ENCODE peak calls at places on chromosomes 6 and 20, in five cellular contexts. One of them, this sample, is unnamed. For H3K4me1, the result is how much of the 10 kb centered on the place peaks cover.

GRCh38 chr6:84093405-84094049 is 60.0 kb downstream of the MRAP2 start:
- DNase-seq in pancreas: no peak
- DNase-seq in psoas muscle: no peak
- DNase-seq in DND-41: no peak
- DNase-seq in GM23248: no peak
- DNase-seq in this sample: no peak

GRCh38 chr20:36548006-36548315 is 6.6 kb downstream of the MYL9 start:
- DNase-seq in DND-41: no peak
- DNase-seq in pancreas: no peak
- DNase-seq in psoas muscle: no peak
- DNase-seq in GM23248: no peak
- DNase-seq in this sample: no peak

GRCh38 chr6:131510094-131510493 is 62.9 kb upstream of the ARG1 start:
- DNase-seq in GM23248: no peak
- DNase-seq in DND-41: no peak
- DNase-seq in psoas muscle: no peak
- DNase-seq in pancreas: no peak
- DNase-seq in this sample: no peak

GRCh38 chr6:101294676-101295075 is 98.8 kb upstream of the GRIK2 start:
- DNase-seq in pancreas: no peak
- DNase-seq in GM23248: no peak
- DNase-seq in DND-41: no peak
- DNase-seq in psoas muscle: no peak
- DNase-seq in this sample: no peak

GRCh38 chr6:158655569-158656450 is 6.0 kb downstream of the SYTL3 start:
- DNase-seq in GM23248: peak
- DNase-seq in psoas muscle: peak
- DNase-seq in pancreas: no peak
- DNase-seq in DND-41: no peak
- DNase-seq in this sample: no peak

GRCh38 chr6:127110712-127111111 is 7.8 kb upstream of the RSPO3 start:
- DNase-seq in GM23248: no peak
- DNase-seq in DND-41: no peak
- DNase-seq in psoas muscle: no peak
- DNase-seq in pancreas: no peak
- DNase-seq in this sample: no peak

GRCh38 chr6:134352786-134353480 is 35.0 kb upstream of the SGK1 start:
- DNase-seq in psoas muscle: no peak
- DNase-seq in pancreas: no peak
- DNase-seq in GM23248: peak
- DNase-seq in DND-41: peak
- DNase-seq in this sample: no peak

GRCh38 chr6:142929751-142930358 is 15.1 kb downstream of the HIVEP2 start:
- DNase-seq in GM23248: peak
- DNase-seq in DND-41: no peak
- DNase-seq in pancreas: no peak
- DNase-seq in psoas muscle: no peak
- DNase-seq in this sample: no peak

GRCh38 chr20:63234693-63235398 is 859 bp upstream of the BIRC7 start:
- DNase-seq in psoas muscle: no peak
- DNase-seq in GM23248: peak
- DNase-seq in DND-41: no peak
- DNase-seq in pancreas: no peak
- DNase-seq in this sample: no peak

GRCh38 chr20:62352402-62353288 is 14.5 kb downstream of the LAMA5 start:
- DNase-seq in DND-41: no peak
- DNase-seq in pancreas: no peak
- DNase-seq in psoas muscle: peak
- DNase-seq in GM23248: no peak
- DNase-seq in this sample: no peak

GRCh38 chr20:32535953-32536823 is 48.9 kb downstream of the NOL4L start:
- DNase-seq in GM23248: peak
- DNase-seq in DND-41: peak
- DNase-seq in psoas muscle: peak
- DNase-seq in pancreas: peak
- DNase-seq in this sample: peak

GRCh38 chr6:139433647-139434419 is 59.4 kb upstream of the CITED2 start:
- DNase-seq in DND-41: no peak
- DNase-seq in pancreas: no peak
- DNase-seq in GM23248: peak
- DNase-seq in psoas muscle: no peak
- DNase-seq in this sample: no peak

GRCh38 chr6:134689177-134689576 is 260.7 kb downstream of the ALDH8A1 start:
- DNase-seq in pancreas: no peak
- DNase-seq in psoas muscle: no peak
- DNase-seq in DND-41: no peak
- DNase-seq in GM23248: no peak
- DNase-seq in this sample: no peak

GRCh38 chr6:150492941-150493340 is 106.7 kb upstream of the PLEKHG1 start:
- DNase-seq in GM23248: peak
- DNase-seq in DND-41: no peak
- DNase-seq in pancreas: no peak
- DNase-seq in psoas muscle: no peak
- DNase-seq in this sample: no peak

GRCh38 chr20:51394706-51395105 is 147.8 kb downstream of the NFATC2 start:
- DNase-seq in psoas muscle: no peak
- DNase-seq in pancreas: no peak
- DNase-seq in GM23248: no peak
- DNase-seq in DND-41: no peak
- DNase-seq in this sample: no peak

GRCh38 chr20:37282558-37282957 is 6.9 kb upstream of the MANBAL start:
- DNase-seq in DND-41: no peak
- DNase-seq in psoas muscle: no peak
- DNase-seq in GM23248: peak
- DNase-seq in pancreas: no peak
- DNase-seq in this sample: peak

GRCh38 chr20:1215386-1216170 is 10.3 kb upstream of the RAD21L1 start:
- DNase-seq in psoas muscle: no peak
- DNase-seq in DND-41: no peak
- DNase-seq in GM23248: no peak
- DNase-seq in pancreas: no peak
- DNase-seq in this sample: no peak

GRCh38 chr6:42140051-42140450 is 2.4 kb downstream of the C6orf132 start:
- DNase-seq in pancreas: peak
- DNase-seq in psoas muscle: peak
- DNase-seq in GM23248: peak
- DNase-seq in DND-41: no peak
- DNase-seq in this sample: no peak

GRCh38 chr6:24847402-24847801 is 48.7 kb upstream of the ARMH2 start:
- DNase-seq in DND-41: no peak
- DNase-seq in GM23248: no peak
- DNase-seq in pancreas: no peak
- DNase-seq in psoas muscle: no peak
- DNase-seq in this sample: no peak

GRCh38 chr6:24854077-24854670 is 55.5 kb upstream of the ARMH2 start:
- DNase-seq in psoas muscle: no peak
- DNase-seq in DND-41: no peak
- DNase-seq in pancreas: no peak
- DNase-seq in GM23248: no peak
- DNase-seq in this sample: no peak

GRCh38 chr6:24848461-24848860 is 49.7 kb upstream of the ARMH2 start:
- DNase-seq in pancreas: no peak
- DNase-seq in psoas muscle: no peak
- DNase-seq in GM23248: no peak
- DNase-seq in DND-41: no peak
- DNase-seq in this sample: no peak

GRCh38 chr6:24849713-24850112 is 51.0 kb upstream of the ARMH2 start:
- DNase-seq in DND-41: no peak
- DNase-seq in psoas muscle: no peak
- DNase-seq in pancreas: no peak
- DNase-seq in GM23248: no peak
- DNase-seq in this sample: no peak

DNA sequence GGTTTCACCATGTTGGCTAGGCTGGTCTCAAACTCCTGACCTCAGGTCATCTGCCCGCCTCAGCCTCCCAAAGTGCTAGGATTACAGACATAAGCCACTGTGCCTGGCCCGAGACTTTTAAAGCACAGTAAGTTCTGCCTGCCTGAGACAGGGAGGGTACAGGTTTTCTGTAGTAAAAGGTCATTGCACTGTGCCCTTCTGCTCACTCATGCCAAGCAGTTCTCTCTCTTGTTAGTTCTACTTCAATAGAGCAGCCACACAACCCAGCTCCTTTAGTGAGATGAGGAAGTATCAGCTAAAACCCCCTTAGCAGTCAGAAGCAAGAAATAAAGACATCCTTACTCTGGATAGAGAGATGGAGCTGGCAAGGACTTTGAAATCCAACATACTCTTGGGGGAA is 52.4 kb upstream of the ARMH2 start:
- DNase-seq in pancreas: no peak
- DNase-seq in DND-41: no peak
- DNase-seq in psoas muscle: no peak
- DNase-seq in GM23248: no peak
- DNase-seq in this sample: no peak
- H3K4me1 ChIP-seq in pancreas: under half
- H3K4me1 ChIP-seq in DND-41: under half
- H3K4me1 ChIP-seq in psoas muscle: under half
- H3K4me1 ChIP-seq in GM23248: under half
- H3K4me1 ChIP-seq in this sample: under half

DNA sequence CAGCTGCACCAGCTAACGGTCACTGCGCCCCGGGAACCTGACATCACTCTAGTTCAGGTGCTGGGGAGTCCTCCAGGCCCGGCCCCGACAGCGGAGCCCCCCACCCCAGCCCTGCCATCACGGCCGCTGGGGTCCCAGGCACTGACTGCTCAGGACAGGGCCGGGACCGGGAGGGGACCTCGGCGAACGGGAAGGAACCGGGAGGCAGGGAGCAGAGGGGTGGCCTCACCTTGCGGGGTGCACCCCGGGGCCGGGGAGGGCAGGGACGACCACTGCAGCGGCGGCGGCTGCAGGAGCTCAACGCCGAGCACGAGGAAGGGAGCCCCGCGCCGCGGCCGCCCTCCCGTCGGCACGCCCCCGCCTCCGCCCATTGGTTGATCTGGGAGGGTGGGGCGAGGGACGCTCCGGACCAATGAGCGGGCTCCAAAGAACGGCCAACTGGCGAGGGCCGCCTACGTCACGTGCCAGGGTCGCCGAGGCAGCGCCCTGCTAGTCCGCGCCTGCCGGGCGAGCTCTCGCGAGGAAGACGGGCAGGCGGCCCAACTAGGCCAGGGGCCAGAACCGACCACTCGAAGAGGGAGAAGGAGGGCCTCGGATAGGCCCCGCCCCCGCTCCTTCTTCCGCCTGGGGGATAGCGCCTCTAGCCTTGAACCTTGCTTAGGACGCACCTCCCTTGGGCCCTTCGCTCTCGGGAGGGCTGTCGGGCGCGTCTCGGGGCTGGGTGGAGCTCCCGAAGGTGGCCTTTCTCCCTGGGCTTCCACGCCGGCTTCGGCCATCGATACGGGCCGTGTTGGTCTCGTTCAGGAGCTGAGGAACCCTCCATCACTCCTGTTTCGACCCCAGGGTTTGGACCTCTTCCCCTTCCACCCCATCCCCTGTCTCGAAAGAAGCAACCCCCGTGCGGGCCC is at the start of gene ADISSP:
- DNase-seq in pancreas: peak
- DNase-seq in psoas muscle: peak
- DNase-seq in GM23248: peak
- DNase-seq in DND-41: peak
- DNase-seq in this sample: peak
- H3K4me1 ChIP-seq in pancreas: under half
- H3K4me1 ChIP-seq in psoas muscle: under half
- H3K4me1 ChIP-seq in GM23248: under half
- H3K4me1 ChIP-seq in DND-41: under half
- H3K4me1 ChIP-seq in this sample: under half

DNA sequence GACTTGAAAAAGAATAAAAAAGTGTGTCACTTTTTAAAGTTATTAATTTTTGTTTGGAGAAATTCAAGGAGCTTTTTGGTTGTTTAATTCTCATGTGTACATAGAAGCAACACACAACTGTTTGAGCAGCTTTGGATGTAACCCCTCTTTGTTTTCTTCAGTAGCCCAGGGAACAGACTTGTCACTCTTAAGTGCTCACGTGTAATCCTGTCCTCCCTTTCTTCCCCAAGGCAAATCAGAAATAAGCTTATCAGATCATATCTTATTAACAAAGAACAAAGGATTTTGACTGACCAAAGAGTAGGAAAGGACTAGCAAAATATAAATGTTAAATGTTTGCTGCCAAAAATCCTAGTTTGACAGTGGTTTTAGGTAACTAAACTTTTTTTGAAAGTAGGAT is 7.3 kb upstream of the FLRT3 start:
- DNase-seq in DND-41: no peak
- DNase-seq in GM23248: no peak
- DNase-seq in psoas muscle: no peak
- DNase-seq in pancreas: no peak
- DNase-seq in this sample: no peak
- H3K4me1 ChIP-seq in DND-41: under half
- H3K4me1 ChIP-seq in GM23248: under half
- H3K4me1 ChIP-seq in psoas muscle: under half
- H3K4me1 ChIP-seq in pancreas: under half
- H3K4me1 ChIP-seq in this sample: under half

DNA sequence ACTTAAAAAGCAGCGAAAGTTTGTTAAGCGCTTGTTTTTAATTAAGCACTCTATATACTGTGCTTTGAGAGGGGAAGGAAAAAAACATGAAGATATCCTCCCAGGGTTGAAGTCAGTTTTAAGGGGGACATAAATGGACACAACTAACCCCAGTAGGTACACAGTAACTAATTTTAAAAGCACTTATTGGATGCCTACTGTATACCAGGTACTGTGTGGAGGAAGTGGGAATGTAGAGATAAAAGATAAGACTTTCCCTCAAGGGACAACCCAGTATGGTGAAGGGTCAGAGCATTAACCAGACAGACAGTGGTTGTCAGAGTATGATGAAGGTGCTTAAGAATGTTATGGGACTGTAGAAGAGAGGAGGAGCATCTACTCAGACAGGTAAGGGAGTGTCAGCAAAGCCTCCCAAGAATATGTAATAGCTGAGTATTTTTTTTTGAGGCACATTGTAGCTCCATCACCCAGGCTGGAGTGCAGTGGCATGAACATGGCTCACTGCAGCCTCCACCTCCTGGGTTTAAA is 900 bp downstream of the ABCF1 start:
- DNase-seq in DND-41: no peak
- DNase-seq in pancreas: no peak
- DNase-seq in GM23248: no peak
- DNase-seq in psoas muscle: no peak
- DNase-seq in this sample: no peak
- H3K4me1 ChIP-seq in DND-41: half or more
- H3K4me1 ChIP-seq in pancreas: under half
- H3K4me1 ChIP-seq in GM23248: under half
- H3K4me1 ChIP-seq in psoas muscle: under half
- H3K4me1 ChIP-seq in this sample: under half

GRCh38 chr20:3405139-3405538 is 2.3 kb downstream of the DNAAF9 start:
- DNase-seq in psoas muscle: no peak
- DNase-seq in pancreas: no peak
- DNase-seq in GM23248: no peak
- DNase-seq in DND-41: no peak
- DNase-seq in this sample: no peak
- H3K4me1 ChIP-seq in psoas muscle: under half
- H3K4me1 ChIP-seq in pancreas: under half
- H3K4me1 ChIP-seq in GM23248: under half
- H3K4me1 ChIP-seq in DND-41: under half
- H3K4me1 ChIP-seq in this sample: under half

DNA sequence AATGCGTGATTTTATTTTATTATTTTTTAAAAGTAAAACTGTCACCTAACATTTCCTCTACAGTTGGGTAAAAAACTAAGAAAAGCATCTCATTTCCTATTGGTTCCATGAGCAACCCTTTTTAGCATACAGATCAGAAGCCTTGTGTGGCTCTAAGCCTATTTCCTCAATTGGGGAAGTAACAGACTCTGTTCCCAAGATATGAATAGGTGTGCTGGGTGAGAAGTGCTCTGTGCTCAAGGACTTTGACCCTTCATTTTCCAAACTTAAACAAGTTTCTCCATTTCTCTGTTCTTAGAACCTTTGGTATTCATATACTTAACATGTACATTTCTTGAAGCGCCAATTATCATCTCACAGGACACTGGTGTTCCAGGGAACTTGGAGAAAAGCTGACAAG is 24.1 kb downstream of the CARMIL1 start:
- DNase-seq in pancreas: no peak
- DNase-seq in GM23248: no peak
- DNase-seq in DND-41: no peak
- DNase-seq in psoas muscle: no peak
- DNase-seq in this sample: no peak
- H3K4me1 ChIP-seq in pancreas: under half
- H3K4me1 ChIP-seq in GM23248: under half
- H3K4me1 ChIP-seq in DND-41: under half
- H3K4me1 ChIP-seq in psoas muscle: under half
- H3K4me1 ChIP-seq in this sample: under half